ENCODE peak calls at places on chromosomes 1 and 21, in six cellular contexts. One of them, this sample, is unnamed. For H3K27me3, the result is how much of the 10 kb centered on the place peaks cover.

GRCh38 chr1:8032351-8032750 is 6.2 kb upstream of the ERRFI1 start:
- DNase-seq in PC-3: no peak
- DNase-seq in GM06990: no peak
- DNase-seq in heart right ventricle: no peak
- DNase-seq in WERI-Rb-1: no peak
- DNase-seq in sigmoid colon: no peak
- DNase-seq in this sample: no peak

GRCh38 chr21:40120944-40121575 is 253.8 kb downstream of the PCP4 start:
- DNase-seq in PC-3: peak
- DNase-seq in GM06990: no peak
- DNase-seq in heart right ventricle: no peak
- DNase-seq in WERI-Rb-1: no peak
- DNase-seq in sigmoid colon: no peak
- DNase-seq in this sample: no peak

GRCh38 chr1:113811353-113811887 is 856 bp downstream of the RSBN1 start:
- DNase-seq in PC-3: peak
- DNase-seq in GM06990: no peak
- DNase-seq in heart right ventricle: peak
- DNase-seq in WERI-Rb-1: peak
- DNase-seq in sigmoid colon: no peak
- DNase-seq in this sample: peak

GRCh38 chr1:34631126-34631525 is 123.7 kb upstream of the GJB5 start:
- DNase-seq in PC-3: no peak
- DNase-seq in GM06990: no peak
- DNase-seq in heart right ventricle: no peak
- DNase-seq in WERI-Rb-1: no peak
- DNase-seq in sigmoid colon: no peak
- DNase-seq in this sample: no peak

GRCh38 chr1:205217418-205217817 is 5.9 kb upstream of the DSTYK start:
- DNase-seq in PC-3: no peak
- DNase-seq in GM06990: no peak
- DNase-seq in heart right ventricle: no peak
- DNase-seq in WERI-Rb-1: no peak
- DNase-seq in sigmoid colon: no peak
- DNase-seq in this sample: no peak

GRCh38 chr21:38989745-38990423 is 184.2 kb downstream of the ETS2 start:
- DNase-seq in PC-3: peak
- DNase-seq in GM06990: no peak
- DNase-seq in heart right ventricle: peak
- DNase-seq in WERI-Rb-1: no peak
- DNase-seq in sigmoid colon: peak
- DNase-seq in this sample: no peak

GRCh38 chr1:190436615-190437014 is 41.0 kb downstream of the BRINP3 start:
- DNase-seq in PC-3: peak
- DNase-seq in GM06990: no peak
- DNase-seq in heart right ventricle: no peak
- DNase-seq in WERI-Rb-1: no peak
- DNase-seq in sigmoid colon: no peak
- DNase-seq in this sample: no peak

GRCh38 chr1:27959792-27960603 is at the start of gene XKR8:
- DNase-seq in PC-3: peak
- DNase-seq in GM06990: peak
- DNase-seq in heart right ventricle: peak
- DNase-seq in WERI-Rb-1: no peak
- DNase-seq in sigmoid colon: peak
- DNase-seq in this sample: peak

GRCh38 chr1:41849211-41849759 is 69.4 kb downstream of the HIVEP3 start:
- DNase-seq in PC-3: no peak
- DNase-seq in GM06990: no peak
- DNase-seq in heart right ventricle: no peak
- DNase-seq in WERI-Rb-1: no peak
- DNase-seq in sigmoid colon: no peak
- DNase-seq in this sample: no peak

GRCh38 chr1:227914801-227915563 is 32.8 kb downstream of the WNT9A start:
- DNase-seq in PC-3: no peak
- DNase-seq in GM06990: no peak
- DNase-seq in heart right ventricle: no peak
- DNase-seq in WERI-Rb-1: no peak
- DNase-seq in sigmoid colon: no peak
- DNase-seq in this sample: no peak

GRCh38 chr1:222225171-222225570 is 322.7 kb downstream of the HHIPL2 start:
- DNase-seq in PC-3: peak
- DNase-seq in GM06990: no peak
- DNase-seq in heart right ventricle: no peak
- DNase-seq in WERI-Rb-1: no peak
- DNase-seq in sigmoid colon: no peak
- DNase-seq in this sample: no peak

GRCh38 chr1:85451236-85451830 is 13.6 kb downstream of the DDAH1 start:
- DNase-seq in PC-3: peak
- DNase-seq in GM06990: no peak
- DNase-seq in heart right ventricle: no peak
- DNase-seq in WERI-Rb-1: no peak
- DNase-seq in sigmoid colon: no peak
- DNase-seq in this sample: no peak

GRCh38 chr1:35120458-35121133 is 41.4 kb downstream of the ZMYM1 start:
- DNase-seq in PC-3: no peak
- DNase-seq in GM06990: peak
- DNase-seq in heart right ventricle: no peak
- DNase-seq in WERI-Rb-1: no peak
- DNase-seq in sigmoid colon: no peak
- DNase-seq in this sample: no peak

GRCh38 chr1:39195166-39196111 is 9.1 kb upstream of the MACF1 start:
- DNase-seq in PC-3: peak
- DNase-seq in GM06990: peak
- DNase-seq in heart right ventricle: no peak
- DNase-seq in WERI-Rb-1: no peak
- DNase-seq in sigmoid colon: no peak
- DNase-seq in this sample: no peak

GRCh38 chr1:57270926-57271698 is 152.7 kb downstream of the DAB1 start:
- DNase-seq in PC-3: no peak
- DNase-seq in GM06990: no peak
- DNase-seq in heart right ventricle: no peak
- DNase-seq in WERI-Rb-1: peak
- DNase-seq in sigmoid colon: no peak
- DNase-seq in this sample: no peak

GRCh38 chr1:14112613-14113012 is 412.6 kb downstream of the PRDM2 start:
- DNase-seq in PC-3: no peak
- DNase-seq in GM06990: no peak
- DNase-seq in heart right ventricle: no peak
- DNase-seq in WERI-Rb-1: no peak
- DNase-seq in sigmoid colon: no peak
- DNase-seq in this sample: no peak

GRCh38 chr1:24391882-24392603 is 21.5 kb downstream of the STPG1 start:
- DNase-seq in PC-3: peak
- DNase-seq in GM06990: peak
- DNase-seq in heart right ventricle: peak
- DNase-seq in WERI-Rb-1: peak
- DNase-seq in sigmoid colon: peak
- DNase-seq in this sample: peak

GRCh38 chr1:162314226-162314625 is 62.4 kb downstream of the SPATA46 start:
- DNase-seq in PC-3: no peak
- DNase-seq in GM06990: no peak
- DNase-seq in heart right ventricle: no peak
- DNase-seq in WERI-Rb-1: no peak
- DNase-seq in sigmoid colon: no peak
- DNase-seq in this sample: no peak

GRCh38 chr1:51158263-51158662 is 56.2 kb downstream of the C1orf185 start:
- DNase-seq in PC-3: no peak
- DNase-seq in GM06990: no peak
- DNase-seq in heart right ventricle: no peak
- DNase-seq in WERI-Rb-1: no peak
- DNase-seq in sigmoid colon: no peak
- DNase-seq in this sample: no peak

GRCh38 chr1:111958075-111958474 is 31.4 kb downstream of the KCND3 start:
- DNase-seq in PC-3: no peak
- DNase-seq in GM06990: no peak
- DNase-seq in heart right ventricle: no peak
- DNase-seq in WERI-Rb-1: no peak
- DNase-seq in sigmoid colon: no peak
- DNase-seq in this sample: no peak

GRCh38 chr1:198122693-198123092 is 34.1 kb upstream of the NEK7 start:
- DNase-seq in PC-3: no peak
- DNase-seq in GM06990: no peak
- DNase-seq in heart right ventricle: no peak
- DNase-seq in WERI-Rb-1: no peak
- DNase-seq in sigmoid colon: no peak
- DNase-seq in this sample: no peak

GRCh38 chr1:108877324-108877812 is 583 bp downstream of the GPSM2 start:
- DNase-seq in PC-3: peak
- DNase-seq in GM06990: no peak
- DNase-seq in heart right ventricle: peak
- DNase-seq in WERI-Rb-1: no peak
- DNase-seq in sigmoid colon: no peak
- DNase-seq in this sample: no peak

GRCh38 chr1:186152227-186152944 is 222.7 kb downstream of the TPR start:
- DNase-seq in PC-3: peak
- DNase-seq in GM06990: no peak
- DNase-seq in heart right ventricle: no peak
- DNase-seq in WERI-Rb-1: no peak
- DNase-seq in sigmoid colon: no peak
- DNase-seq in this sample: no peak

GRCh38 chr1:177209357-177209756 is 38.6 kb downstream of the BRINP2 start:
- DNase-seq in PC-3: peak
- DNase-seq in GM06990: no peak
- DNase-seq in heart right ventricle: peak
- DNase-seq in WERI-Rb-1: peak
- DNase-seq in sigmoid colon: peak
- DNase-seq in this sample: peak

GRCh38 chr1:226255380-226255779 is 31.9 kb downstream of the MIXL1 start:
- DNase-seq in PC-3: no peak
- DNase-seq in GM06990: no peak
- DNase-seq in heart right ventricle: no peak
- DNase-seq in WERI-Rb-1: no peak
- DNase-seq in sigmoid colon: no peak
- DNase-seq in this sample: no peak

GRCh38 chr1:41508290-41508689 is 23.8 kb upstream of the EDN2 start:
- DNase-seq in PC-3: no peak
- DNase-seq in GM06990: no peak
- DNase-seq in heart right ventricle: no peak
- DNase-seq in WERI-Rb-1: no peak
- DNase-seq in sigmoid colon: no peak
- DNase-seq in this sample: no peak

GRCh38 chr1:41357451-41358151 is 3.6 kb upstream of the FOXO6 start:
- DNase-seq in PC-3: no peak
- DNase-seq in GM06990: no peak
- DNase-seq in heart right ventricle: peak
- DNase-seq in WERI-Rb-1: peak
- DNase-seq in sigmoid colon: no peak
- DNase-seq in this sample: peak

DNA sequence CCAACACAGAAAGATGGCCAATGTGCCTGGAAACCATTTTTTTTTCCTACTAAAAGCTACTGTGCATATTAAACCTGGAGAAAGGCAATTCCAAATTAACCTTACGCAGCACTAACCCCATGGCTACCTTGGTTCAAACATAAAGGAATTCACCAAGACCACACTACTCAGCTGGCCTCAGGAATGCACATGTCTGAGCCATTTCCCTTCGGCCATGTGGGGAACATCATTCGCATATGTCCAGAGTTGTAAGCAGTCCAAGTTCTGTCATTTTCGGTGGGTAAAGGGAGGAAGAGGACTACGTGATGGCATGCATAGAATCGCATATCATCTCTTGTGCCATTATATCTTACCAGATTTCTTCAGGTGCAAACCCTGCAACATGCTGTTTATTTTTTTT is 175.4 kb downstream of the NTMT2 start:
- DNase-seq in PC-3: no peak
- DNase-seq in GM06990: no peak
- DNase-seq in heart right ventricle: no peak
- DNase-seq in WERI-Rb-1: no peak
- DNase-seq in sigmoid colon: no peak
- DNase-seq in this sample: no peak
- H3K27me3 ChIP-seq in PC-3: under half
- H3K27me3 ChIP-seq in GM06990: under half
- H3K27me3 ChIP-seq in heart right ventricle: under half
- H3K27me3 ChIP-seq in WERI-Rb-1: under half
- H3K27me3 ChIP-seq in sigmoid colon: under half
- H3K27me3 ChIP-seq in this sample: under half

GRCh38 chr1:64938991-64939390 is 27.4 kb downstream of the JAK1 start:
- DNase-seq in PC-3: no peak
- DNase-seq in GM06990: no peak
- DNase-seq in heart right ventricle: no peak
- DNase-seq in WERI-Rb-1: no peak
- DNase-seq in sigmoid colon: no peak
- DNase-seq in this sample: no peak

GRCh38 chr1:64942118-64942517 is 24.2 kb downstream of the JAK1 start:
- DNase-seq in PC-3: no peak
- DNase-seq in GM06990: no peak
- DNase-seq in heart right ventricle: no peak
- DNase-seq in WERI-Rb-1: no peak
- DNase-seq in sigmoid colon: no peak
- DNase-seq in this sample: no peak

GRCh38 chr1:64942648-64943047 is 23.7 kb downstream of the JAK1 start:
- DNase-seq in PC-3: no peak
- DNase-seq in GM06990: no peak
- DNase-seq in heart right ventricle: no peak
- DNase-seq in WERI-Rb-1: no peak
- DNase-seq in sigmoid colon: no peak
- DNase-seq in this sample: no peak

GRCh38 chr1:64940026-64940425 is 26.3 kb downstream of the JAK1 start:
- DNase-seq in PC-3: no peak
- DNase-seq in GM06990: no peak
- DNase-seq in heart right ventricle: no peak
- DNase-seq in WERI-Rb-1: no peak
- DNase-seq in sigmoid colon: no peak
- DNase-seq in this sample: no peak

GRCh38 chr1:64941466-64942117 is 24.8 kb downstream of the JAK1 start:
- DNase-seq in PC-3: no peak
- DNase-seq in GM06990: no peak
- DNase-seq in heart right ventricle: no peak
- DNase-seq in WERI-Rb-1: no peak
- DNase-seq in sigmoid colon: no peak
- DNase-seq in this sample: no peak
- H3K27me3 ChIP-seq in PC-3: under half
- H3K27me3 ChIP-seq in GM06990: under half
- H3K27me3 ChIP-seq in heart right ventricle: under half
- H3K27me3 ChIP-seq in WERI-Rb-1: under half
- H3K27me3 ChIP-seq in sigmoid colon: under half
- H3K27me3 ChIP-seq in this sample: under half

GRCh38 chr1:10829965-10830515 is 33.6 kb upstream of the CASZ1 start:
- DNase-seq in PC-3: no peak
- DNase-seq in GM06990: no peak
- DNase-seq in heart right ventricle: no peak
- DNase-seq in WERI-Rb-1: peak
- DNase-seq in sigmoid colon: no peak
- DNase-seq in this sample: no peak
- H3K27me3 ChIP-seq in PC-3: under half
- H3K27me3 ChIP-seq in GM06990: under half
- H3K27me3 ChIP-seq in heart right ventricle: under half
- H3K27me3 ChIP-seq in WERI-Rb-1: under half
- H3K27me3 ChIP-seq in sigmoid colon: under half
- H3K27me3 ChIP-seq in this sample: under half

DNA sequence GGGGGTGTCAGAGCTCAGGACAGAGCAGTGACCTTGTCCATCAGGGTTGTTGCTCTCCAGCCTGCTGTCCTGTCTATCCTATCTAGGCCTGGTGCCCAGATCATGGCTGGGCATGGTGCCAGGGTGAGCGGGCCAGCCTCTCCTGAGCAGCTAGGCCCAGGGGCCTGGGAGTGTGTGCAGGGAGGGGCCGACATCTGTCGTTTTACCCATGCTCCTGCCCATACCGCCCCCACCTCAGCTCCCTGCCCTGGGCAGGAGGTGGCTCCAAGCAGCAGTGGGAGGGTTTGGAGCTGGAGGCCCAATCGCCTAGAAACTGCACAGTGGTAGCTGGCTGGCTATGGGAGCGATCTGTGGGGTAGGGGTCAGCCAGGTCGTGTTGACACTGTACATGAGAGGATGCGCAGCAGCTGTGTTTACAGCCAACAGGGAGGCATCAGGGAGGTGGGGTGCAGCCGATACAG is 6.5 kb downstream of the INSRR start:
- DNase-seq in PC-3: peak
- DNase-seq in GM06990: no peak
- DNase-seq in heart right ventricle: peak
- DNase-seq in WERI-Rb-1: peak
- DNase-seq in sigmoid colon: peak
- DNase-seq in this sample: peak
- H3K27me3 ChIP-seq in PC-3: under half
- H3K27me3 ChIP-seq in GM06990: under half
- H3K27me3 ChIP-seq in heart right ventricle: under half
- H3K27me3 ChIP-seq in WERI-Rb-1: under half
- H3K27me3 ChIP-seq in sigmoid colon: under half
- H3K27me3 ChIP-seq in this sample: under half

This sample was measured in gastrocnemius medialis.